ENCODE peak calls at places on chromosomes 2 and 18, in ten cellular contexts. O, E, V, Q, T, W, Z, N, Y and S are unnamed samples. For H3K9me3, the result is how much of the 10 kb centered on the place peaks cover.

GRCh38 chr18:59910967-59911366 is 11.2 kb downstream of the PMAIP1 start:
- DNase-seq in O (no peak), E (no peak), V (no peak), Q (no peak), T (no peak), W (no peak), Z (peak), N (no peak), Y (no peak), S (no peak)

GRCh38 chr2:136207665-136208064 is 89.7 kb upstream of the CXCR4 start:
- DNase-seq in O (no peak), E (no peak), V (no peak), Q (no peak), T (no peak), W (no peak), Z (no peak), N (no peak), Y (no peak), S (no peak)

GRCh38 chr2:215436705-215437570 is 1.1 kb upstream of the FN1 start:
- DNase-seq in O (no peak), E (no peak), V (no peak), Q (no peak), T (no peak), W (no peak), Z (no peak), N (peak), Y (no peak), S (no peak)

GRCh38 chr2:68463287-68463877 is 3.7 kb downstream of the FBXO48 start:
- DNase-seq in O (no peak), E (no peak), V (peak), Q (no peak), T (no peak), W (no peak), Z (peak), N (peak), Y (peak), S (no peak)

GRCh38 chr2:224749136-224749535 is 33.0 kb upstream of the CCDC195 start:
- DNase-seq in O (no peak), E (no peak), V (no peak), Q (no peak), T (no peak), W (no peak), Z (no peak), N (no peak), Y (peak), S (no peak)

GRCh38 chr2:9163306-9164111 is 43.1 kb upstream of the ASAP2 start:
- DNase-seq in O (no peak), E (no peak), V (no peak), Q (no peak), T (no peak), W (no peak), Z (peak), N (no peak), Y (no peak), S (no peak)

GRCh38 chr2:230690439-230690838 is 22.2 kb upstream of the CAB39 start:
- DNase-seq in O (no peak), E (no peak), V (no peak), Q (no peak), T (peak), W (peak), Z (peak), N (no peak), Y (no peak), S (no peak)

GRCh38 chr2:30206461-30207430 is 24.6 kb upstream of the LBH start:
- DNase-seq in O (no peak), E (no peak), V (no peak), Q (no peak), T (peak), W (no peak), Z (no peak), N (no peak), Y (peak), S (no peak)

GRCh38 chr2:133167990-133168389 is 400.3 kb downstream of the NCKAP5 start:
- DNase-seq in O (no peak), E (no peak), V (no peak), Q (no peak), T (no peak), W (no peak), Z (peak), N (no peak), Y (no peak), S (no peak)

GRCh38 chr2:172734711-172735645 is 667 bp upstream of the RAPGEF4 start:
- DNase-seq in O (no peak), E (no peak), V (no peak), Q (no peak), T (no peak), W (no peak), Z (no peak), N (no peak), Y (no peak), S (no peak)

GRCh38 chr2:215466097-215466909 is 30.4 kb upstream of the FN1 start:
- DNase-seq in O (no peak), E (no peak), V (no peak), Q (no peak), T (no peak), W (no peak), Z (peak), N (no peak), Y (no peak), S (no peak)

GRCh38 chr2:100234141-100234540 is 88.2 kb downstream of the LONRF2 start:
- DNase-seq in O (no peak), E (no peak), V (no peak), Q (no peak), T (no peak), W (no peak), Z (peak), N (no peak), Y (no peak), S (no peak)

GRCh38 chr2:199433204-199433832 is 24.4 kb downstream of the SATB2 start:
- DNase-seq in O (no peak), E (no peak), V (no peak), Q (no peak), T (no peak), W (no peak), Z (no peak), N (no peak), Y (no peak), S (no peak)

GRCh38 chr18:62183578-62184195 is 3.2 kb downstream of the PIGN start:
- DNase-seq in O (peak), E (no peak), V (peak), Q (no peak), T (no peak), W (no peak), Z (peak), N (peak), Y (peak), S (no peak)

GRCh38 chr2:9867876-9868275 is 24.6 kb downstream of the TAF1B start:
- DNase-seq in O (no peak), E (no peak), V (no peak), Q (no peak), T (no peak), W (no peak), Z (no peak), N (no peak), Y (no peak), S (no peak)

DNA sequence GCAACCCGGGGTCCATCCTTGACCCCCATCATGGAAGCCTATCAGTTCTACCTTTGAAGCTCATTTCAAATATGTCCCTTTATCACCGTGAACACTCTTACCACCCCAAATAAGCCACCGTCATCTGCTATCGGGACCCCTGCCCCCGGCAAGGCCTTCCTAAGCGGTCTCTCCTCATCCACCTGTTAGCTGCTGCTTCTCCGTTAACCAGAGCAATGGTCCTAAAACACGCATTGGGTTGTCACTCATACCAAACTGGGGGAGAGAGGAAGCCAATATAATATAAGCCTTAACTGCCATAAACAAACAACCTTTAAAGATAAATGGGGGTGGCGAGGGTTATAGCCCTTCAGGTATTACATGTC is 680 bp downstream of the ASNSD1 start:
- DNase-seq in O (no peak), E (no peak), V (no peak), Q (no peak), T (no peak), W (no peak), Z (no peak), N (peak), Y (no peak), S (no peak)
- H3K27ac ChIP-seq in O (peak), E (peak), V (peak), Q (peak), T (peak), W (peak), Z (peak), N (peak), Y (peak), S (peak)

DNA sequence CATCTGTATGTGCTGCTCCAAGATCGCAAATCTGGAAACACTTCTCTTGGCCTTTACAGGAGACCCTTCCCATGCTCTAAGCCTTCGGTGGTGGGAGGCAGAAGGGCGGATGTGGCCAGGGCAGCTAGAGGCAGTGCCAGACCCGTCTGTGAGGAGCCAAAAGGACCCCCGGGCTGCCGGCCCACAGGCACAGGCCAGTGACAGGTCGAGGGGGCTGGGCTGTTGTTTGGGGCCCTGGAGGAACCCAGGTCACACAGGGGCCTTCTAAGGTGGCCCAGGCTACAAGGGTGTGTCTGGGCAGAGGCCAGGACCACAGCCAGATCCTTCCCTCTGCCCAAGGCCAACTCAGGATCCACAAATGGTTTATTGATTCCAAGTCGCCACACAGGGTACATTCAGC is 49.4 kb downstream of the SLC66A2 start:
- DNase-seq in O (no peak), E (peak), V (no peak), Q (no peak), T (peak), W (no peak), Z (no peak), N (no peak), Y (no peak), S (no peak)
- H3K9me3 ChIP-seq in O (under half), E (under half), V (under half), Q (under half), T (under half), W (under half), Z (under half), N (under half), Y (under half), S (half or more)

GRCh38 chr2:156341482-156342251 is 9.1 kb upstream of the NR4A2 start:
- DNase-seq in O (peak), E (peak), V (peak), Q (peak), T (peak), W (peak), Z (peak), N (peak), Y (peak), S (peak)

GRCh38 chr2:156343096-156343939 is 10.8 kb upstream of the NR4A2 start:
- DNase-seq in O (no peak), E (no peak), V (no peak), Q (no peak), T (no peak), W (no peak), Z (no peak), N (no peak), Y (no peak), S (no peak)

GRCh38 chr2:156340818-156341481 is 8.4 kb upstream of the NR4A2 start:
- DNase-seq in O (no peak), E (peak), V (no peak), Q (no peak), T (no peak), W (no peak), Z (peak), N (no peak), Y (peak), S (no peak)

GRCh38 chr2:156343940-156344301 is 11.4 kb upstream of the NR4A2 start:
- DNase-seq in O (no peak), E (no peak), V (peak), Q (no peak), T (no peak), W (no peak), Z (peak), N (no peak), Y (no peak), S (no peak)

GRCh38 chr2:156342252-156343095 is 10.0 kb upstream of the NR4A2 start:
- DNase-seq in O (peak), E (peak), V (peak), Q (peak), T (peak), W (peak), Z (peak), N (peak), Y (peak), S (peak)
- TF ChIP-seq POLR2A in O (peak), E (peak), V (peak), Q (peak), T (peak), W (peak), Z (peak), N (peak), Y (peak), S (peak)

DNA sequence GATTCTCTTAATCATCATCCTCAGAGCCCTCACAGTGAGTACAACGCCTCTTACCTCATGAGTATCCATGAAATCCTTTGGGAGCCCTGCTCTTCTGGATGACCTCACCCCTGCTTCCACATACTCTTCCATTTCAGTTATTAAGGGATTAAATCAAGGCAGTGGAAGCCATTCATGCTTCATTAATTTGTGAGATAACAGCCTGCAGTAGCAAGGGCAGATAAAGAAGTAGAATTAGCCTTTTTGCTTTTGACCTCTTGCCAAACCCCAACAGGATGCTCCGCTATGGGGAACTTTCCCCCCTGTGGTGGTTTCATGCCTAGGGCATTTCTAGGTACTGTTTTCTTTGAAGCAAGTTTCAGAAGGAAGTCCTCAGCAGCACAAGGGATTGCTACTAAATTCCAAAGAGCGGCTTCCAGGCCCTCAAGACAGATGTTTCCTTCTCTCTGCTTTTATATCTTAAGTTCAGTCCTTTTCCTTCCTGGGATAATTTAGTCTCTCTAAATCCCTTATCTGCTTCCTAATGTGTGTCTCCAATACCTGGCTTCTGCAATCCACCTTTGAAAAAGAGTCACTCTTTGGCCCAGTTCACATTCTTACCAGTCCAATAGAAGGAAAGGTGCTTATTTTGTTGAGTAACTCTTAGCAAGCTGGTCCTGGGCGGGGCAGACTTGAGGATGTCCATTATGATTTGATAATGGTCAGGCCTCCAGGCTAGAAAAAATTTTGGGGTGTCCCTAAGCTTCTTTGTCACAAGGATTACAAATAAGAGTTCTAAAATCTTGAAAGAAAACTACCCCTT is 76.9 kb downstream of the MYO1B start:
- DNase-seq in O (no peak), E (no peak), V (no peak), Q (no peak), T (no peak), W (no peak), Z (peak), N (peak), Y (no peak), S (no peak)
- H3K27ac ChIP-seq in O (no peak), E (no peak), V (no peak), Q (no peak), T (no peak), W (no peak), Z (peak), N (peak), Y (no peak), S (no peak)

GRCh38 chr18:51867767-51868166 is 472.2 kb upstream of the DCC start:
- DNase-seq in O (no peak), E (no peak), V (no peak), Q (no peak), T (no peak), W (no peak), Z (peak), N (peak), Y (no peak), S (no peak)
- H3K9me3 ChIP-seq in O (under half), E (under half), V (under half), Q (under half), T (under half), W (under half), Z (under half), N (under half), Y (under half), S (under half)

DNA sequence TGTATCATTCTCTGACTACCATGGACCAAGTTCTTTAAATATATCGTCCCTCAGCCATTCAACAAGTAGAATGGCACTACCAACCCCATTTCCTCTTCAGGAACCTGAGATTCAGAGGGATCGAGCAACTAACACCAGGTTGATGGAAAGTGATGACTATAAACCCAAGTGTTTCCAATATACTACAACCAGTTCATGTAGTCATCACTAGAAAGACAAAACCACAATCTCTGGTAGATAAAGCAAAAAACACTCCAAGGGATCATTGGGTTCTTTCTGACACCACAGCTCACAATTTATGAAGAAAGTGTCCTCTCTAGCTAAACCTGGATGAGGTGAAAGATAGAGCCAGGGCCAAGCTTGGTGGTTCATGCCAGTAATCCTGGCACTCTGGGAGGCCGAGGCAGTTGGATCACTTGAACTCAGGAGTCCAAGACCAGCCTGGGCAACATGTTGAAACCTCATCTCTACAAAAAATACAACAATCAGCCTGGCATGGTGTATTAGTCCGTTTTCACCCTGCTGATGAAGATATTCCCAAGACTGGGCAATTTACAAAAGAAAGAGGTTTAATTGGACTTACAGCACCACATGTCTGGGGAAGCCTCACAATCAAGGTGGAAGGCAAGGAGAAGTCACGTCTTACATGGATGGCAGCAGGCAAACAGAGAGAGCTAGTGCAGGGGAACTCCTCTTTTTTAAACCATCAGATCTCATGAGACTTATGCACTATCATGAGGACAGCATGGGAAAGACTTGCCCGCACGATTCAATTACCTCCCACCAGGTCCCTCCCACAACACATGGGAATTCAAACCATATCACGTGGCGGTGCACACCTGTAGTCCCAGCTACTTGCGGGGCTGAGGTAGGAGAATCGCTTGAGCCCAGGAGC is 2.2 kb downstream of the CD226 start:
- DNase-seq in O (no peak), E (no peak), V (no peak), Q (no peak), T (no peak), W (no peak), Z (no peak), N (no peak), Y (no peak), S (no peak)
- TF ChIP-seq POLR2A in O (no peak), E (no peak), V (no peak), Q (no peak), T (no peak), W (no peak), Z (no peak), N (no peak), Y (no peak), S (no peak)

GRCh38 chr2:203679401-203679800 is 27.0 kb upstream of the CD28 start:
- DNase-seq in O (no peak), E (no peak), V (no peak), Q (no peak), T (no peak), W (no peak), Z (no peak), N (no peak), Y (no peak), S (no peak)

GRCh38 chr2:203682688-203683130 is 23.7 kb upstream of the CD28 start:
- DNase-seq in O (peak), E (no peak), V (no peak), Q (no peak), T (no peak), W (no peak), Z (peak), N (peak), Y (no peak), S (no peak)

GRCh38 chr2:203683421-203683820 is 23.0 kb upstream of the CD28 start:
- DNase-seq in O (no peak), E (no peak), V (no peak), Q (no peak), T (no peak), W (no peak), Z (no peak), N (peak), Y (no peak), S (no peak)

GRCh38 chr2:203683932-203684556 is 22.4 kb upstream of the CD28 start:
- DNase-seq in O (peak), E (no peak), V (no peak), Q (peak), T (no peak), W (no peak), Z (peak), N (peak), Y (peak), S (no peak)

DNA sequence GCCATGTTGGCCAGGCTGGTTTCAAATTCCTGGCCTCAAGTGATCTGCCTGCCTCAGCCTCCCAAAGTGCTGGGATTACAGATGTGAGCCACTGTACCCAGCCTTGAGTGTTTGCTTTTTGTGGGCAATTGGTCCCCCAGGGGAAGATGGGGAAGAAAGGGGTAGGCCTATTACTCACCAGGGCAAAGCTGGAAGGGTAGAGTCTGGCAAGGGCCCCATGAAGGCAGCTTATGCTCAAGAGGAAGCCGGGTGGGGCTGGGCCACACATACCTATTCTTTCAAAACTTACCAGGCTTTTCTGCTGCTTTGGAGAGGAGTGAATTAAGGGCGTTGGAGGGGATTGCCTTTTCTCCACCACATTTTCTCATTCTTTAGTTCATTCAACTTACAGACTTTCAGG is 24.5 kb upstream of the CD28 start:
- DNase-seq in O (no peak), E (no peak), V (no peak), Q (no peak), T (no peak), W (no peak), Z (no peak), N (no peak), Y (no peak), S (no peak)
- H3K27ac ChIP-seq in O (no peak), E (peak), V (no peak), Q (no peak), T (peak), W (peak), Z (no peak), N (peak), Y (no peak), S (peak)

DNA sequence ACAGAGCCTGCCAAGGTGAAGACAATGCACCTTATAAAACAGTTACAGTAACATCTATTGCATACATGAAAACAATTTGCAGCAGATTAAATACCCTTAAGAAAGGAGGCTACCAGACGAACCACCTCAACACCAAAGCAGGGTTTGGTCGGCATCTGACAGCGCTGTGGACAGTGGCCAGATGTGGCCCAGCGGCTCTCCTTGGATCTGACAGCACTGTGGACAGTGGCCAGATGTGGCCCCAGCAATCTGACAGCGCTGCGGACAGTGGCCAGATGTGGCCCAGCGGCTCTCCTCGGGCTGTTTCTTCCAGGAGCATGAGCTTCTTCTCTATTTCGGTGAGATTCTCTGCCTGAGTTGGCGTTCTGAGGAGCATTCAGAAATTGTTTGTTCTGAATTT is 211.6 kb downstream of the ANKRD30B start:
- DNase-seq in O (no peak), E (no peak), V (no peak), Q (no peak), T (no peak), W (no peak), Z (no peak), N (no peak), Y (no peak), S (no peak)
- H3K9me3 ChIP-seq in O (under half), E (under half), V (under half), Q (under half), T (under half), W (under half), Z (under half), N (under half), Y (under half), S (under half)